ENCODE peak calls at places on chromosome 19, in five cellular contexts. One of them, this sample, is unnamed.

GRCh38 chr19:47210689-47211316 is 20.2 kb downstream of the BBC3 start:
- DNase-seq in epithelial cell of esophagus: peak
- DNase-seq in T-cell: peak
- DNase-seq in Right ventricle myocardium superior: peak
- DNase-seq in NCI-H460: peak
- DNase-seq in this sample: no peak

GRCh38 chr19:1247747-1248453 is 483 bp upstream of the MIDN start:
- DNase-seq in epithelial cell of esophagus: peak
- DNase-seq in T-cell: peak
- DNase-seq in Right ventricle myocardium superior: peak
- DNase-seq in NCI-H460: no peak
- DNase-seq in this sample: no peak

GRCh38 chr19:45428385-45429231 is 4.9 kb upstream of the ERCC1 start:
- DNase-seq in epithelial cell of esophagus: no peak
- DNase-seq in T-cell: no peak
- DNase-seq in Right ventricle myocardium superior: peak
- DNase-seq in NCI-H460: no peak
- DNase-seq in this sample: no peak

GRCh38 chr19:31946491-31946890 is 398.9 kb upstream of the ZNF507 start:
- DNase-seq in epithelial cell of esophagus: no peak
- DNase-seq in T-cell: no peak
- DNase-seq in Right ventricle myocardium superior: peak
- DNase-seq in NCI-H460: no peak
- DNase-seq in this sample: no peak

GRCh38 chr19:47704656-47705055 is 8.6 kb upstream of the EHD2 start:
- DNase-seq in epithelial cell of esophagus: peak
- DNase-seq in T-cell: no peak
- DNase-seq in Right ventricle myocardium superior: no peak
- DNase-seq in NCI-H460: no peak
- DNase-seq in this sample: no peak

GRCh38 chr19:15297416-15298224 is 34.7 kb downstream of the BRD4 start:
- DNase-seq in epithelial cell of esophagus: peak
- DNase-seq in T-cell: peak
- DNase-seq in Right ventricle myocardium superior: no peak
- DNase-seq in NCI-H460: peak
- DNase-seq in this sample: no peak

GRCh38 chr19:2352121-2352520 is 7.9 kb upstream of the TMPRSS9 start:
- DNase-seq in epithelial cell of esophagus: no peak
- DNase-seq in T-cell: no peak
- DNase-seq in Right ventricle myocardium superior: no peak
- DNase-seq in NCI-H460: no peak
- DNase-seq in this sample: no peak

GRCh38 chr19:2045501-2046045 is 5.5 kb downstream of the MKNK2 start:
- DNase-seq in epithelial cell of esophagus: no peak
- DNase-seq in T-cell: no peak
- DNase-seq in Right ventricle myocardium superior: peak
- DNase-seq in NCI-H460: no peak
- DNase-seq in this sample: no peak

GRCh38 chr19:47390533-47391488 is 28.5 kb downstream of the MEIS3 start:
- DNase-seq in epithelial cell of esophagus: no peak
- DNase-seq in T-cell: no peak
- DNase-seq in Right ventricle myocardium superior: no peak
- DNase-seq in NCI-H460: no peak
- DNase-seq in this sample: no peak

GRCh38 chr19:19588546-19588945 is 29.9 kb downstream of the PBX4 start:
- DNase-seq in epithelial cell of esophagus: peak
- DNase-seq in T-cell: no peak
- DNase-seq in Right ventricle myocardium superior: no peak
- DNase-seq in NCI-H460: no peak
- DNase-seq in this sample: no peak

GRCh38 chr19:4689403-4689802 is 19.3 kb upstream of the MYDGF start:
- DNase-seq in epithelial cell of esophagus: no peak
- DNase-seq in T-cell: no peak
- DNase-seq in Right ventricle myocardium superior: no peak
- DNase-seq in NCI-H460: no peak
- DNase-seq in this sample: no peak

GRCh38 chr19:51830263-51830662 is 35.3 kb downstream of the FPR3 start:
- DNase-seq in epithelial cell of esophagus: peak
- DNase-seq in T-cell: no peak
- DNase-seq in Right ventricle myocardium superior: no peak
- DNase-seq in NCI-H460: no peak
- DNase-seq in this sample: no peak

GRCh38 chr19:51980116-51980736 is 6.4 kb downstream of the ZNF350 start:
- DNase-seq in epithelial cell of esophagus: peak
- DNase-seq in T-cell: no peak
- DNase-seq in Right ventricle myocardium superior: no peak
- DNase-seq in NCI-H460: no peak
- DNase-seq in this sample: no peak

GRCh38 chr19:13033819-13034611 is 38.7 kb downstream of the NFIX start:
- DNase-seq in epithelial cell of esophagus: peak
- DNase-seq in T-cell: peak
- DNase-seq in Right ventricle myocardium superior: peak
- DNase-seq in NCI-H460: no peak
- DNase-seq in this sample: no peak

GRCh38 chr19:50518091-50519005 is 4.6 kb upstream of the ASPDH start:
- DNase-seq in epithelial cell of esophagus: no peak
- DNase-seq in T-cell: no peak
- DNase-seq in Right ventricle myocardium superior: no peak
- DNase-seq in NCI-H460: no peak
- DNase-seq in this sample: no peak

GRCh38 chr19:13208964-13209796 is 59.0 kb downstream of the IER2 start:
- DNase-seq in epithelial cell of esophagus: no peak
- DNase-seq in T-cell: no peak
- DNase-seq in Right ventricle myocardium superior: no peak
- DNase-seq in NCI-H460: no peak
- DNase-seq in this sample: no peak

GRCh38 chr19:38090561-38090960 is 133.5 kb downstream of the DPF1 start:
- DNase-seq in epithelial cell of esophagus: no peak
- DNase-seq in T-cell: no peak
- DNase-seq in Right ventricle myocardium superior: peak
- DNase-seq in NCI-H460: no peak
- DNase-seq in this sample: no peak

GRCh38 chr19:33687761-33688656 is 66.3 kb downstream of the CHST8 start:
- DNase-seq in epithelial cell of esophagus: no peak
- DNase-seq in T-cell: no peak
- DNase-seq in Right ventricle myocardium superior: no peak
- DNase-seq in NCI-H460: no peak
- DNase-seq in this sample: no peak

GRCh38 chr19:38649305-38650179 is 2.1 kb downstream of the ACTN4 start:
- DNase-seq in epithelial cell of esophagus: peak
- DNase-seq in T-cell: no peak
- DNase-seq in Right ventricle myocardium superior: no peak
- DNase-seq in NCI-H460: no peak
- DNase-seq in this sample: no peak

GRCh38 chr19:1942934-1943555 is 2.1 kb downstream of the CSNK1G2 start:
- DNase-seq in epithelial cell of esophagus: no peak
- DNase-seq in T-cell: no peak
- DNase-seq in Right ventricle myocardium superior: no peak
- DNase-seq in NCI-H460: no peak
- DNase-seq in this sample: no peak

GRCh38 chr19:7902796-7903243 is 857 bp upstream of the MAP2K7 start:
- DNase-seq in epithelial cell of esophagus: peak
- DNase-seq in T-cell: no peak
- DNase-seq in Right ventricle myocardium superior: no peak
- DNase-seq in NCI-H460: no peak
- DNase-seq in this sample: no peak

GRCh38 chr19:16066611-16067104 is 9.6 kb upstream of the TPM4 start:
- DNase-seq in epithelial cell of esophagus: peak
- DNase-seq in T-cell: peak
- DNase-seq in Right ventricle myocardium superior: no peak
- DNase-seq in NCI-H460: peak
- DNase-seq in this sample: no peak

GRCh38 chr19:53182202-53182601 is 11.0 kb downstream of the ZNF665 start:
- DNase-seq in epithelial cell of esophagus: no peak
- DNase-seq in T-cell: no peak
- DNase-seq in Right ventricle myocardium superior: no peak
- DNase-seq in NCI-H460: no peak
- DNase-seq in this sample: peak

GRCh38 chr19:16293133-16294085 is 31.2 kb upstream of the KLF2 start:
- DNase-seq in epithelial cell of esophagus: peak
- DNase-seq in T-cell: no peak
- DNase-seq in Right ventricle myocardium superior: peak
- DNase-seq in NCI-H460: peak
- DNase-seq in this sample: peak

GRCh38 chr19:17743874-17744273 is 7.4 kb upstream of the FCHO1 start:
- DNase-seq in epithelial cell of esophagus: peak
- DNase-seq in T-cell: no peak
- DNase-seq in Right ventricle myocardium superior: no peak
- DNase-seq in NCI-H460: no peak
- DNase-seq in this sample: no peak

GRCh38 chr19:2251577-2252480 is 2.7 kb downstream of the AMH start:
- DNase-seq in epithelial cell of esophagus: no peak
- DNase-seq in T-cell: no peak
- DNase-seq in Right ventricle myocardium superior: no peak
- DNase-seq in NCI-H460: no peak
- DNase-seq in this sample: no peak

GRCh38 chr19:20079487-20079886 is 1.7 kb downstream of the ZNF90 start:
- DNase-seq in epithelial cell of esophagus: peak
- DNase-seq in T-cell: no peak
- DNase-seq in Right ventricle myocardium superior: no peak
- DNase-seq in NCI-H460: no peak
- DNase-seq in this sample: no peak

GRCh38 chr19:28257396-28257795 is 955.6 kb downstream of the UQCRFS1 start:
- DNase-seq in epithelial cell of esophagus: no peak
- DNase-seq in T-cell: no peak
- DNase-seq in Right ventricle myocardium superior: no peak
- DNase-seq in NCI-H460: no peak
- DNase-seq in this sample: no peak

GRCh38 chr19:10655457-10656312 is 1.5 kb downstream of the ILF3 start:
- DNase-seq in epithelial cell of esophagus: peak
- DNase-seq in T-cell: no peak
- DNase-seq in Right ventricle myocardium superior: no peak
- DNase-seq in NCI-H460: no peak
- DNase-seq in this sample: no peak

GRCh38 chr19:29988351-29988750 is 46.3 kb downstream of the URI1 start:
- DNase-seq in epithelial cell of esophagus: no peak
- DNase-seq in T-cell: no peak
- DNase-seq in Right ventricle myocardium superior: no peak
- DNase-seq in NCI-H460: no peak
- DNase-seq in this sample: no peak

GRCh38 chr19:48713041-48713863 is 6.3 kb downstream of the MAMSTR start:
- DNase-seq in epithelial cell of esophagus: peak
- DNase-seq in T-cell: no peak
- DNase-seq in Right ventricle myocardium superior: no peak
- DNase-seq in NCI-H460: no peak
- DNase-seq in this sample: no peak

GRCh38 chr19:14091086-14091884 is 734 bp upstream of the SAMD1 start:
- DNase-seq in epithelial cell of esophagus: peak
- DNase-seq in T-cell: peak
- DNase-seq in Right ventricle myocardium superior: no peak
- DNase-seq in NCI-H460: no peak
- DNase-seq in this sample: no peak

GRCh38 chr19:39842693-39843435 is 3.3 kb downstream of the FBL start:
- DNase-seq in epithelial cell of esophagus: no peak
- DNase-seq in T-cell: no peak
- DNase-seq in Right ventricle myocardium superior: no peak
- DNase-seq in NCI-H460: no peak
- DNase-seq in this sample: no peak

GRCh38 chr19:17429661-17430101 is 9.8 kb downstream of the MVB12A start:
- DNase-seq in epithelial cell of esophagus: no peak
- DNase-seq in T-cell: no peak
- DNase-seq in Right ventricle myocardium superior: no peak
- DNase-seq in NCI-H460: no peak
- DNase-seq in this sample: no peak

This sample was measured in brain pericyte.